ENCODE peak calls at places on chromosomes 6 and 20, in seven cellular contexts. S, K, G, D, P, T and B are unnamed samples.

GRCh38 chr6:137903933-137904821 is 37.1 kb downstream of the TNFAIP3 start:
- DNase-seq in T (no peak), P (peak; percentile 29), S (peak; percentile 52), K (peak; percentile 78), D (no peak), G (no peak), B (no peak)

GRCh38 chr6:12160350-12160749 is 129.8 kb upstream of the EDN1 start:
- DNase-seq in P (peak; percentile 85), G (no peak), K (no peak), S (peak; percentile 57), T (no peak), D (no peak), B (no peak)

GRCh38 chr6:156461647-156462046 is 315.5 kb upstream of the ARID1B start:
- DNase-seq in G (no peak), P (no peak), S (no peak), D (no peak), K (no peak), T (no peak), B (no peak)

GRCh38 chr6:16639689-16640480 is 121.4 kb downstream of the ATXN1 start:
- DNase-seq in P (peak; percentile 95), S (peak; percentile 89), K (no peak), G (no peak), D (no peak), T (no peak), B (no peak)

GRCh38 chr20:47862841-47863240 is 77.6 kb upstream of the SULF2 start:
- DNase-seq in T (no peak), D (no peak), P (no peak), S (no peak), K (no peak), G (no peak), B (no peak)

GRCh38 chr6:154550778-154551177 is 40.3 kb upstream of the CNKSR3 start:
- DNase-seq in T (no peak), P (no peak), S (no peak), K (no peak), G (no peak), D (no peak), B (no peak)

GRCh38 chr6:91669154-91669903 is 1082.5 kb upstream of the MAP3K7 start:
- DNase-seq in K (no peak), T (peak; percentile 46), G (no peak), P (no peak), S (no peak), D (no peak), B (no peak)

GRCh38 chr20:37526238-37526838 is 1.3 kb downstream of the BLCAP start:
- DNase-seq in D (peak; percentile 70), G (peak; percentile 32), S (peak; percentile 52), K (no peak), T (no peak), P (peak; percentile 28), B (no peak)

GRCh38 chr20:39032997-39033396 is 70.9 kb downstream of the DHX35 start:
- DNase-seq in D (no peak), S (no peak), T (no peak), K (no peak), P (no peak), G (no peak), B (no peak)

GRCh38 chr20:45328451-45328850 is 19.8 kb downstream of the SDC4 start:
- DNase-seq in D (no peak), G (no peak), P (no peak), S (no peak), K (no peak), T (no peak), B (no peak)

GRCh38 chr6:161117942-161118341 is 126.4 kb downstream of the MAP3K4 start:
- DNase-seq in D (no peak), P (no peak), T (no peak), G (no peak), S (no peak), K (no peak), B (no peak)

GRCh38 chr6:49513153-49513989 is 13.6 kb downstream of the GLYATL3 start:
- DNase-seq in D (no peak), K (no peak), G (no peak), S (peak; percentile 1), P (no peak), T (no peak), B (no peak)

GRCh38 chr6:97626586-97627441 is 343.8 kb upstream of the MMS22L start:
- DNase-seq in P (peak; percentile 16), D (no peak), G (no peak), S (peak; percentile 3), K (no peak), T (no peak), B (no peak)

GRCh38 chr20:36313936-36314335 is 7.8 kb downstream of the DLGAP4 start:
- DNase-seq in P (no peak), S (no peak), T (no peak), D (no peak), K (no peak), G (peak; percentile 10), B (no peak)

GRCh38 chr6:18087396-18088165 is 34.9 kb downstream of the NHLRC1 start:
- DNase-seq in G (no peak), K (no peak), D (no peak), T (no peak), P (no peak), S (no peak), B (no peak)

GRCh38 chr6:129717287-129717686 is 7.3 kb upstream of the ARHGAP18 start:
- DNase-seq in P (peak; percentile 63), S (peak; percentile 69), D (no peak), G (no peak), K (no peak), T (no peak), B (no peak)